ENCODE peak calls at places on chromosomes 12 and 14, in five cellular contexts. One of them, this sample, is unnamed.

GRCh38 chr14:35301334-35302210 is 9.4 kb downstream of the PSMA6 start:
- DNase-seq in heart right ventricle: no peak
- DNase-seq in progenitor cell of endocrine pancreas: no peak
- DNase-seq in tibial nerve: no peak
- DNase-seq in AG09309: no peak
- DNase-seq in this sample: no peak

GRCh38 chr12:32151081-32151480 is 44.4 kb downstream of the BICD1 start:
- DNase-seq in heart right ventricle: no peak
- DNase-seq in progenitor cell of endocrine pancreas: no peak
- DNase-seq in tibial nerve: no peak
- DNase-seq in AG09309: no peak
- DNase-seq in this sample: no peak

GRCh38 chr14:62443796-62444195 is 601.5 kb downstream of the KCNH5 start:
- DNase-seq in heart right ventricle: no peak
- DNase-seq in progenitor cell of endocrine pancreas: no peak
- DNase-seq in tibial nerve: no peak
- DNase-seq in AG09309: no peak
- DNase-seq in this sample: no peak

GRCh38 chr12:34299802-34300193 is 277.5 kb downstream of the ALG10 start:
- DNase-seq in heart right ventricle: peak
- DNase-seq in progenitor cell of endocrine pancreas: no peak
- DNase-seq in tibial nerve: no peak
- DNase-seq in AG09309: no peak
- DNase-seq in this sample: no peak

GRCh38 chr12:103677341-103677740 is 90.3 kb downstream of the STAB2 start:
- DNase-seq in heart right ventricle: no peak
- DNase-seq in progenitor cell of endocrine pancreas: no peak
- DNase-seq in tibial nerve: no peak
- DNase-seq in AG09309: no peak
- DNase-seq in this sample: no peak

GRCh38 chr12:113262710-113263109 is 41.4 kb downstream of the TPCN1 start:
- DNase-seq in heart right ventricle: no peak
- DNase-seq in progenitor cell of endocrine pancreas: no peak
- DNase-seq in tibial nerve: no peak
- DNase-seq in AG09309: peak
- DNase-seq in this sample: no peak

GRCh38 chr14:63705561-63706070 is 22.2 kb downstream of the SGPP1 start:
- DNase-seq in heart right ventricle: no peak
- DNase-seq in progenitor cell of endocrine pancreas: no peak
- DNase-seq in tibial nerve: no peak
- DNase-seq in AG09309: no peak
- DNase-seq in this sample: no peak

GRCh38 chr14:69922198-69922597 is 43.0 kb downstream of the SMOC1 start:
- DNase-seq in heart right ventricle: no peak
- DNase-seq in progenitor cell of endocrine pancreas: no peak
- DNase-seq in tibial nerve: no peak
- DNase-seq in AG09309: no peak
- DNase-seq in this sample: no peak

GRCh38 chr12:124740691-124741137 is 123.0 kb downstream of the SCARB1 start:
- DNase-seq in heart right ventricle: no peak
- DNase-seq in progenitor cell of endocrine pancreas: no peak
- DNase-seq in tibial nerve: no peak
- DNase-seq in AG09309: no peak
- DNase-seq in this sample: no peak

GRCh38 chr12:124742702-124743101 is 121.0 kb downstream of the SCARB1 start:
- DNase-seq in heart right ventricle: no peak
- DNase-seq in progenitor cell of endocrine pancreas: no peak
- DNase-seq in tibial nerve: no peak
- DNase-seq in AG09309: no peak
- DNase-seq in this sample: no peak

GRCh38 chr12:124742111-124742510 is 121.6 kb downstream of the SCARB1 start:
- DNase-seq in heart right ventricle: no peak
- DNase-seq in progenitor cell of endocrine pancreas: no peak
- DNase-seq in tibial nerve: no peak
- DNase-seq in AG09309: no peak
- DNase-seq in this sample: no peak

GRCh38 chr12:124739953-124740561 is 123.6 kb downstream of the SCARB1 start:
- DNase-seq in heart right ventricle: no peak
- DNase-seq in progenitor cell of endocrine pancreas: no peak
- DNase-seq in tibial nerve: no peak
- DNase-seq in AG09309: no peak
- DNase-seq in this sample: no peak

DNA sequence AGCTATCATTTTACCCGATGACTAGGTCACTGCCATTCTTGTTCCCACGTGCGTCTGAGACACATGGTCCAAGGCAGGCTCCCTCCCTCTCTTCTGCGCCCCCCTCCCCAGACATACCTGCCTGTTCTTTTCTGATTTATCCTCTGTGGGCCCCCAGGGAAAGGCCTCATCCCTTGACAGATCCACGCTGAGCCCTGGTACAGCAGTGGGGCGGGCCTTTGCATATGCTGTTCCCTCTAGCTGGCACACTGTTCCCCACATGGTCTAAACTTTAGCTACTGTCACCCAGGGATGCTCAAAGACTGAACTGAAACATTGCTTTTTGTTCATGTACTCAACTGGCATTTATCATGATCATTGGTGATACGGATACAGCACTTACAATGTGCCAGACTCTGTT is 122.5 kb downstream of the SCARB1 start:
- DNase-seq in heart right ventricle: no peak
- DNase-seq in progenitor cell of endocrine pancreas: no peak
- DNase-seq in tibial nerve: no peak
- DNase-seq in AG09309: no peak
- DNase-seq in this sample: no peak
- TF ChIP-seq CTCF in heart right ventricle: no peak
- TF ChIP-seq CTCF in progenitor cell of endocrine pancreas: no peak
- TF ChIP-seq CTCF in tibial nerve: no peak
- TF ChIP-seq CTCF in AG09309: no peak
- TF ChIP-seq CTCF in this sample: no peak

GRCh38 chr14:21057803-21058675 is at the start of gene RNASE8:
- DNase-seq in heart right ventricle: no peak
- DNase-seq in progenitor cell of endocrine pancreas: no peak
- DNase-seq in tibial nerve: no peak
- DNase-seq in AG09309: no peak
- DNase-seq in this sample: no peak
- TF ChIP-seq CTCF in heart right ventricle: no peak
- TF ChIP-seq CTCF in progenitor cell of endocrine pancreas: no peak
- TF ChIP-seq CTCF in tibial nerve: peak
- TF ChIP-seq CTCF in AG09309: no peak
- TF ChIP-seq CTCF in this sample: no peak

GRCh38 chr12:74365178-74365964 is 172.3 kb upstream of the ATXN7L3B start:
- DNase-seq in heart right ventricle: no peak
- DNase-seq in progenitor cell of endocrine pancreas: no peak
- DNase-seq in tibial nerve: no peak
- DNase-seq in AG09309: no peak
- DNase-seq in this sample: no peak
- TF ChIP-seq CTCF in heart right ventricle: peak
- TF ChIP-seq CTCF in progenitor cell of endocrine pancreas: peak
- TF ChIP-seq CTCF in tibial nerve: peak
- TF ChIP-seq CTCF in AG09309: no peak
- TF ChIP-seq CTCF in this sample: peak

GRCh38 chr14:22811752-22812151 is 3.5 kb downstream of the SLC7A7 start:
- DNase-seq in heart right ventricle: no peak
- DNase-seq in progenitor cell of endocrine pancreas: no peak
- DNase-seq in tibial nerve: no peak
- DNase-seq in AG09309: no peak
- DNase-seq in this sample: no peak
- TF ChIP-seq CTCF in heart right ventricle: no peak
- TF ChIP-seq CTCF in progenitor cell of endocrine pancreas: no peak
- TF ChIP-seq CTCF in tibial nerve: no peak
- TF ChIP-seq CTCF in AG09309: no peak
- TF ChIP-seq CTCF in this sample: no peak

GRCh38 chr14:52071675-52072074 is 2.8 kb upstream of the NID2 start:
- DNase-seq in heart right ventricle: no peak
- DNase-seq in progenitor cell of endocrine pancreas: no peak
- DNase-seq in tibial nerve: no peak
- DNase-seq in AG09309: no peak
- DNase-seq in this sample: no peak

GRCh38 chr14:52067873-52068740 is 752 bp downstream of the NID2 start:
- DNase-seq in heart right ventricle: peak
- DNase-seq in progenitor cell of endocrine pancreas: peak
- DNase-seq in tibial nerve: no peak
- DNase-seq in AG09309: no peak
- DNase-seq in this sample: peak

GRCh38 chr14:52069617-52070431 is 965 bp upstream of the NID2 start:
- DNase-seq in heart right ventricle: no peak
- DNase-seq in progenitor cell of endocrine pancreas: no peak
- DNase-seq in tibial nerve: no peak
- DNase-seq in AG09309: no peak
- DNase-seq in this sample: no peak

GRCh38 chr14:52072266-52072780 is 3.5 kb upstream of the NID2 start:
- DNase-seq in heart right ventricle: no peak
- DNase-seq in progenitor cell of endocrine pancreas: no peak
- DNase-seq in tibial nerve: no peak
- DNase-seq in AG09309: no peak
- DNase-seq in this sample: no peak

GRCh38 chr14:52068741-52069616 is at the start of gene NID2:
- DNase-seq in heart right ventricle: peak
- DNase-seq in progenitor cell of endocrine pancreas: peak
- DNase-seq in tibial nerve: peak
- DNase-seq in AG09309: no peak
- DNase-seq in this sample: peak
- TF ChIP-seq CTCF in heart right ventricle: no peak
- TF ChIP-seq CTCF in progenitor cell of endocrine pancreas: no peak
- TF ChIP-seq CTCF in tibial nerve: no peak
- TF ChIP-seq CTCF in AG09309: no peak
- TF ChIP-seq CTCF in this sample: no peak

GRCh38 chr12:46131729-46132128 is 137.1 kb downstream of the SLC38A1 start:
- DNase-seq in heart right ventricle: no peak
- DNase-seq in progenitor cell of endocrine pancreas: no peak
- DNase-seq in tibial nerve: no peak
- DNase-seq in AG09309: no peak
- DNase-seq in this sample: no peak
- TF ChIP-seq CTCF in heart right ventricle: no peak
- TF ChIP-seq CTCF in progenitor cell of endocrine pancreas: peak
- TF ChIP-seq CTCF in tibial nerve: no peak
- TF ChIP-seq CTCF in AG09309: no peak
- TF ChIP-seq CTCF in this sample: peak

DNA sequence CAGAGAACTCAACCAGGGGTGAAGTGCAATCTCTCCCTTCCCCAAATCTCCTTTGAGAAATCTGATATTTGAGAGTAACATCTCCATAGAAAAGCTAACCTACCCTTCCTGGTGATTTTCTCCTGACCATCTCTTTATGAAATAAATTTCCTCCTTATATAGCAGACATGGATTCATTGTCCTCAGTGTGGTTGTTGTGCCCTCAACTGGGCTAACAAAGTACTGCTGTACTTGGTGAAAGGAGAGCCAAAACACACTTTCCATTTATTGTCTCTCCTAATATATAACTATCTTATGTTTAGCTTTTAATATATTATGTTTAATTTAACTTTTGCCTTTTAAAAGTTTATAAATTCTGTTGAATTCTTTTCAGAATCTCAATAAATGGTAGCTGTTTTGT is 65.1 kb upstream of the SLCO1B1 start:
- DNase-seq in heart right ventricle: no peak
- DNase-seq in progenitor cell of endocrine pancreas: no peak
- DNase-seq in tibial nerve: no peak
- DNase-seq in AG09309: no peak
- DNase-seq in this sample: no peak
- TF ChIP-seq CTCF in heart right ventricle: peak
- TF ChIP-seq CTCF in progenitor cell of endocrine pancreas: peak
- TF ChIP-seq CTCF in tibial nerve: no peak
- TF ChIP-seq CTCF in AG09309: peak
- TF ChIP-seq CTCF in this sample: peak

GRCh38 chr12:53694746-53695145 is 18.9 kb upstream of the ATP5MC2 start:
- DNase-seq in heart right ventricle: no peak
- DNase-seq in progenitor cell of endocrine pancreas: no peak
- DNase-seq in tibial nerve: no peak
- DNase-seq in AG09309: no peak
- DNase-seq in this sample: no peak

GRCh38 chr12:53696655-53697321 is 20.9 kb upstream of the ATP5MC2 start:
- DNase-seq in heart right ventricle: no peak
- DNase-seq in progenitor cell of endocrine pancreas: no peak
- DNase-seq in tibial nerve: no peak
- DNase-seq in AG09309: no peak
- DNase-seq in this sample: no peak

GRCh38 chr12:53698948-53699672 is 23.2 kb upstream of the ATP5MC2 start:
- DNase-seq in heart right ventricle: no peak
- DNase-seq in progenitor cell of endocrine pancreas: no peak
- DNase-seq in tibial nerve: no peak
- DNase-seq in AG09309: no peak
- DNase-seq in this sample: no peak

GRCh38 chr12:53696285-53696654 is 20.4 kb upstream of the ATP5MC2 start:
- DNase-seq in heart right ventricle: no peak
- DNase-seq in progenitor cell of endocrine pancreas: peak
- DNase-seq in tibial nerve: peak
- DNase-seq in AG09309: no peak
- DNase-seq in this sample: no peak

GRCh38 chr12:53695148-53696138 is 19.6 kb upstream of the ATP5MC2 start:
- DNase-seq in heart right ventricle: peak
- DNase-seq in progenitor cell of endocrine pancreas: peak
- DNase-seq in tibial nerve: no peak
- DNase-seq in AG09309: no peak
- DNase-seq in this sample: no peak
- TF ChIP-seq CTCF in heart right ventricle: no peak
- TF ChIP-seq CTCF in progenitor cell of endocrine pancreas: peak
- TF ChIP-seq CTCF in tibial nerve: no peak
- TF ChIP-seq CTCF in AG09309: no peak
- TF ChIP-seq CTCF in this sample: peak

GRCh38 chr12:10501031-10501430 is 4.7 kb upstream of the EIF2S3B start:
- DNase-seq in heart right ventricle: no peak
- DNase-seq in progenitor cell of endocrine pancreas: no peak
- DNase-seq in tibial nerve: no peak
- DNase-seq in AG09309: peak
- DNase-seq in this sample: no peak
- TF ChIP-seq CTCF in heart right ventricle: peak
- TF ChIP-seq CTCF in progenitor cell of endocrine pancreas: no peak
- TF ChIP-seq CTCF in tibial nerve: no peak
- TF ChIP-seq CTCF in AG09309: peak
- TF ChIP-seq CTCF in this sample: peak

This sample was measured in osteocyte.